ENCODE peak calls at places on chromosomes 6 and 20, in seven cellular contexts. One of them, this sample, is unnamed.

GRCh38 chr6:28370440-28370839 is 20.7 kb downstream of the ZKSCAN3 start:
- DNase-seq in GM13977: no peak
- DNase-seq in foreskin fibroblast: no peak
- DNase-seq in choroid plexus epithelial cell: no peak
- DNase-seq in breast epithelium: no peak
- DNase-seq in neural crest cell: no peak
- DNase-seq in endothelial cell: no peak
- DNase-seq in this sample: no peak

GRCh38 chr6:154995241-154996162 is at the start of gene TIAM2:
- DNase-seq in neural crest cell: peak
- DNase-seq in endothelial cell: peak
- DNase-seq in breast epithelium: no peak
- DNase-seq in GM13977: peak
- DNase-seq in choroid plexus epithelial cell: no peak
- DNase-seq in foreskin fibroblast: peak
- DNase-seq in this sample: peak

GRCh38 chr20:22099348-22099747 is 393.9 kb downstream of the PAX1 start:
- DNase-seq in neural crest cell: no peak
- DNase-seq in choroid plexus epithelial cell: no peak
- DNase-seq in foreskin fibroblast: no peak
- DNase-seq in breast epithelium: no peak
- DNase-seq in endothelial cell: no peak
- DNase-seq in GM13977: no peak
- DNase-seq in this sample: no peak

GRCh38 chr6:131658287-131658686 is 21.2 kb downstream of the ENPP3 start:
- DNase-seq in neural crest cell: no peak
- DNase-seq in foreskin fibroblast: no peak
- DNase-seq in GM13977: no peak
- DNase-seq in choroid plexus epithelial cell: no peak
- DNase-seq in endothelial cell: no peak
- DNase-seq in breast epithelium: no peak
- DNase-seq in this sample: no peak

GRCh38 chr6:152129606-152130249 is 322.2 kb downstream of the ESR1 start:
- DNase-seq in foreskin fibroblast: peak
- DNase-seq in choroid plexus epithelial cell: peak
- DNase-seq in breast epithelium: no peak
- DNase-seq in GM13977: no peak
- DNase-seq in neural crest cell: no peak
- DNase-seq in endothelial cell: peak
- DNase-seq in this sample: no peak

GRCh38 chr6:73388800-73389512 is 5.7 kb upstream of the DDX43 start:
- DNase-seq in choroid plexus epithelial cell: peak
- DNase-seq in foreskin fibroblast: peak
- DNase-seq in breast epithelium: no peak
- DNase-seq in endothelial cell: peak
- DNase-seq in neural crest cell: peak
- DNase-seq in GM13977: peak
- DNase-seq in this sample: peak

GRCh38 chr6:12570461-12571030 is 146.0 kb upstream of the PHACTR1 start:
- DNase-seq in foreskin fibroblast: peak
- DNase-seq in breast epithelium: peak
- DNase-seq in GM13977: no peak
- DNase-seq in endothelial cell: no peak
- DNase-seq in neural crest cell: no peak
- DNase-seq in choroid plexus epithelial cell: no peak
- DNase-seq in this sample: no peak

GRCh38 chr6:135780326-135780725 is 71.2 kb upstream of the PDE7B start:
- DNase-seq in breast epithelium: no peak
- DNase-seq in endothelial cell: no peak
- DNase-seq in choroid plexus epithelial cell: no peak
- DNase-seq in foreskin fibroblast: no peak
- DNase-seq in GM13977: no peak
- DNase-seq in neural crest cell: no peak
- DNase-seq in this sample: no peak

GRCh38 chr6:44855562-44856494 is 468.3 kb downstream of the CDC5L start:
- DNase-seq in endothelial cell: no peak
- DNase-seq in breast epithelium: no peak
- DNase-seq in neural crest cell: no peak
- DNase-seq in choroid plexus epithelial cell: peak
- DNase-seq in foreskin fibroblast: peak
- DNase-seq in GM13977: no peak
- DNase-seq in this sample: no peak

GRCh38 chr20:50014570-50015562 is 32.1 kb downstream of the SNAI1 start:
- DNase-seq in endothelial cell: peak
- DNase-seq in choroid plexus epithelial cell: no peak
- DNase-seq in neural crest cell: no peak
- DNase-seq in foreskin fibroblast: peak
- DNase-seq in GM13977: no peak
- DNase-seq in breast epithelium: no peak
- DNase-seq in this sample: no peak

GRCh38 chr6:11329841-11330765 is 97.6 kb upstream of the NEDD9 start:
- DNase-seq in endothelial cell: no peak
- DNase-seq in foreskin fibroblast: no peak
- DNase-seq in breast epithelium: peak
- DNase-seq in GM13977: no peak
- DNase-seq in choroid plexus epithelial cell: no peak
- DNase-seq in neural crest cell: no peak
- DNase-seq in this sample: no peak

GRCh38 chr20:53036992-53037391 is 64.8 kb downstream of the TSHZ2 start:
- DNase-seq in breast epithelium: no peak
- DNase-seq in neural crest cell: peak
- DNase-seq in choroid plexus epithelial cell: no peak
- DNase-seq in GM13977: no peak
- DNase-seq in foreskin fibroblast: no peak
- DNase-seq in endothelial cell: no peak
- DNase-seq in this sample: no peak

GRCh38 chr6:154542747-154543146 is 32.3 kb upstream of the CNKSR3 start:
- DNase-seq in neural crest cell: no peak
- DNase-seq in foreskin fibroblast: no peak
- DNase-seq in choroid plexus epithelial cell: no peak
- DNase-seq in GM13977: no peak
- DNase-seq in endothelial cell: no peak
- DNase-seq in breast epithelium: no peak
- DNase-seq in this sample: no peak

GRCh38 chr20:35968930-35969329 is 540 bp downstream of the CNBD2 start:
- DNase-seq in neural crest cell: no peak
- DNase-seq in foreskin fibroblast: peak
- DNase-seq in endothelial cell: no peak
- DNase-seq in breast epithelium: no peak
- DNase-seq in GM13977: no peak
- DNase-seq in choroid plexus epithelial cell: no peak
- DNase-seq in this sample: no peak

GRCh38 chr6:2940010-2940850 is 31.1 kb downstream of the SERPINB6 start:
- DNase-seq in choroid plexus epithelial cell: no peak
- DNase-seq in breast epithelium: peak
- DNase-seq in neural crest cell: no peak
- DNase-seq in foreskin fibroblast: no peak
- DNase-seq in endothelial cell: no peak
- DNase-seq in GM13977: peak
- DNase-seq in this sample: no peak

GRCh38 chr20:23167436-23167835 is 81.3 kb upstream of the CD93 start:
- DNase-seq in neural crest cell: no peak
- DNase-seq in choroid plexus epithelial cell: no peak
- DNase-seq in foreskin fibroblast: peak
- DNase-seq in breast epithelium: no peak
- DNase-seq in endothelial cell: no peak
- DNase-seq in GM13977: no peak
- DNase-seq in this sample: no peak

GRCh38 chr6:118810420-118811027 is 83.4 kb upstream of the ASF1A start:
- DNase-seq in GM13977: no peak
- DNase-seq in neural crest cell: no peak
- DNase-seq in endothelial cell: no peak
- DNase-seq in breast epithelium: peak
- DNase-seq in choroid plexus epithelial cell: no peak
- DNase-seq in foreskin fibroblast: no peak
- DNase-seq in this sample: no peak

GRCh38 chr20:49846206-49846807 is 33.7 kb downstream of the SLC9A8 start:
- DNase-seq in GM13977: peak
- DNase-seq in breast epithelium: no peak
- DNase-seq in neural crest cell: peak
- DNase-seq in choroid plexus epithelial cell: peak
- DNase-seq in foreskin fibroblast: peak
- DNase-seq in endothelial cell: peak
- DNase-seq in this sample: no peak

GRCh38 chr20:59663513-59663890 is 59.2 kb downstream of the PHACTR3 start:
- DNase-seq in neural crest cell: no peak
- DNase-seq in breast epithelium: no peak
- DNase-seq in choroid plexus epithelial cell: no peak
- DNase-seq in GM13977: no peak
- DNase-seq in endothelial cell: no peak
- DNase-seq in foreskin fibroblast: no peak
- DNase-seq in this sample: no peak

GRCh38 chr6:31586013-31586412 is at the start of gene LST1:
- DNase-seq in breast epithelium: no peak
- DNase-seq in neural crest cell: no peak
- DNase-seq in GM13977: no peak
- DNase-seq in endothelial cell: no peak
- DNase-seq in choroid plexus epithelial cell: no peak
- DNase-seq in foreskin fibroblast: no peak
- DNase-seq in this sample: no peak
- TF ChIP-seq CTCF in breast epithelium: no peak
- TF ChIP-seq CTCF in neural crest cell: no peak
- TF ChIP-seq CTCF in GM13977: no peak
- TF ChIP-seq CTCF in endothelial cell: no peak
- TF ChIP-seq CTCF in choroid plexus epithelial cell: no peak
- TF ChIP-seq CTCF in foreskin fibroblast: no peak
- TF ChIP-seq CTCF in this sample: no peak

GRCh38 chr6:38018755-38019165 is 199.2 kb downstream of the ZFAND3 start:
- DNase-seq in endothelial cell: no peak
- DNase-seq in foreskin fibroblast: no peak
- DNase-seq in GM13977: no peak
- DNase-seq in choroid plexus epithelial cell: no peak
- DNase-seq in neural crest cell: no peak
- DNase-seq in breast epithelium: no peak
- DNase-seq in this sample: no peak
- TF ChIP-seq CTCF in endothelial cell: no peak
- TF ChIP-seq CTCF in foreskin fibroblast: no peak
- TF ChIP-seq CTCF in GM13977: no peak
- TF ChIP-seq CTCF in choroid plexus epithelial cell: no peak
- TF ChIP-seq CTCF in neural crest cell: no peak
- TF ChIP-seq CTCF in breast epithelium: no peak
- TF ChIP-seq CTCF in this sample: no peak

GRCh38 chr20:45098096-45098773 is 2.7 kb downstream of the KCNS1 start:
- DNase-seq in choroid plexus epithelial cell: peak
- DNase-seq in breast epithelium: no peak
- DNase-seq in neural crest cell: peak
- DNase-seq in endothelial cell: peak
- DNase-seq in GM13977: peak
- DNase-seq in foreskin fibroblast: peak
- DNase-seq in this sample: no peak
- TF ChIP-seq CTCF in choroid plexus epithelial cell: peak
- TF ChIP-seq CTCF in breast epithelium: no peak
- TF ChIP-seq CTCF in neural crest cell: peak
- TF ChIP-seq CTCF in endothelial cell: no peak
- TF ChIP-seq CTCF in GM13977: no peak
- TF ChIP-seq CTCF in foreskin fibroblast: peak
- TF ChIP-seq CTCF in this sample: no peak

GRCh38 chr6:50062051-50062450 is 12.3 kb upstream of the DEFB112 start:
- DNase-seq in breast epithelium: no peak
- DNase-seq in foreskin fibroblast: no peak
- DNase-seq in GM13977: no peak
- DNase-seq in endothelial cell: peak
- DNase-seq in choroid plexus epithelial cell: no peak
- DNase-seq in neural crest cell: no peak
- DNase-seq in this sample: no peak
- TF ChIP-seq CTCF in breast epithelium: no peak
- TF ChIP-seq CTCF in foreskin fibroblast: no peak
- TF ChIP-seq CTCF in GM13977: peak
- TF ChIP-seq CTCF in endothelial cell: peak
- TF ChIP-seq CTCF in choroid plexus epithelial cell: no peak
- TF ChIP-seq CTCF in neural crest cell: peak
- TF ChIP-seq CTCF in this sample: peak

DNA sequence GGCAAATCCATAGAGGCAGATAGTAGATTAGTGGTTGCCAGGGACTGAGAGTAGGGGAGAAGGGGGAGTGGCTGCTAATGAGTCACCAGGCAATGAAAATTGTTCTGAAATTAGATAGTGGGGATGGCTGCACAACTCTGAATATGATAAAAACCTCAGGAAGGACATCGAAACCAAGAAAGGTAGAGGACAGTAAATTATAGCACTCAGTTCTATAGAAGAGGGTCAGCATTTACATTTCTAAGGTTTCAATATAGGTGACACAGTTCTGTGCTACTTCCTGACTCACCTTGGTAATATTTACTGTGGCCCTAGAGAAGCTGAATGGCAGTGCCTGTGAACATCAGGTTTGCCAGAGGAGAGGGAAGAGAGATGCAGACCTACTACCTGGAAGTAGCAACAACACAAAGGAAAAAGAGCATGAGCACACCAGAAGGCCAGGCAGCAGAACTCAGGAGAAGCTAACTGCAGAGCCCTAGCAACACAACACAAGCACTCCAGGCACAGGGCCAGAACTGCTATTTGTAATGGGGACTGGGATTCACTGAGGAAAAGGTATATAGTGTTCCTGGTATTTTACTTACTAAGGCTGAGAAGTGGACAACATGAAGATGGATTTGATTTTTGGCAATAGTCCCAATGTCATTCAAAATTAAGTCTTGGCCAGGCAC is 75.9 kb downstream of the PLCG1 start:
- DNase-seq in endothelial cell: no peak
- DNase-seq in breast epithelium: no peak
- DNase-seq in GM13977: no peak
- DNase-seq in choroid plexus epithelial cell: peak
- DNase-seq in neural crest cell: no peak
- DNase-seq in foreskin fibroblast: peak
- DNase-seq in this sample: no peak
- TF ChIP-seq CTCF in endothelial cell: no peak
- TF ChIP-seq CTCF in breast epithelium: no peak
- TF ChIP-seq CTCF in GM13977: no peak
- TF ChIP-seq CTCF in choroid plexus epithelial cell: no peak
- TF ChIP-seq CTCF in neural crest cell: no peak
- TF ChIP-seq CTCF in foreskin fibroblast: no peak
- TF ChIP-seq CTCF in this sample: no peak

GRCh38 chr6:56961151-56961550 is 6.2 kb downstream of the BEND6 start:
- DNase-seq in endothelial cell: no peak
- DNase-seq in choroid plexus epithelial cell: no peak
- DNase-seq in GM13977: no peak
- DNase-seq in breast epithelium: no peak
- DNase-seq in neural crest cell: no peak
- DNase-seq in foreskin fibroblast: no peak
- DNase-seq in this sample: no peak
- TF ChIP-seq CTCF in endothelial cell: no peak
- TF ChIP-seq CTCF in choroid plexus epithelial cell: no peak
- TF ChIP-seq CTCF in GM13977: peak
- TF ChIP-seq CTCF in breast epithelium: no peak
- TF ChIP-seq CTCF in neural crest cell: no peak
- TF ChIP-seq CTCF in foreskin fibroblast: no peak
- TF ChIP-seq CTCF in this sample: no peak